ENCODE peak calls at places on chromosomes 3 and 15, in nine cellular contexts. Y, W, V, C, A, E, M, Q and P are unnamed samples.

GRCh38 chr15:66774001-66774814 is 72.2 kb downstream of the SMAD6 start:
- DNase-seq in Y (peak), W (peak), V (peak), C (peak), A (peak), E (no peak), M (peak), Q (peak), P (peak)

GRCh38 chr3:122745365-122746021 is 48.1 kb downstream of the HSPBAP1 start:
- DNase-seq in Y (no peak), W (no peak), V (no peak), C (no peak), A (peak), E (no peak), M (no peak), Q (no peak), P (no peak)

GRCh38 chr3:13113346-13114335 is 40.4 kb upstream of the IQSEC1 start:
- DNase-seq in Y (no peak), W (no peak), V (no peak), C (no peak), A (no peak), E (no peak), M (no peak), Q (no peak), P (no peak)

GRCh38 chr15:78509726-78510312 is 2.4 kb downstream of the HYKK start:
- DNase-seq in Y (no peak), W (no peak), V (no peak), C (no peak), A (no peak), E (no peak), M (peak), Q (peak), P (no peak)

GRCh38 chr3:172096881-172097420 is 57.6 kb downstream of the FNDC3B start:
- DNase-seq in Y (peak), W (no peak), V (no peak), C (no peak), A (peak), E (no peak), M (peak), Q (no peak), P (no peak)

GRCh38 chr15:78991476-78991875 is 46.6 kb upstream of the CTSH start:
- DNase-seq in Y (no peak), W (no peak), V (no peak), C (no peak), A (no peak), E (no peak), M (no peak), Q (no peak), P (no peak)

GRCh38 chr3:66297917-66298316 is 77.1 kb downstream of the SLC25A26 start:
- DNase-seq in Y (no peak), W (no peak), V (no peak), C (no peak), A (peak), E (no peak), M (no peak), Q (peak), P (no peak)

GRCh38 chr15:89127054-89127702 is 38.9 kb downstream of the ABHD2 start:
- DNase-seq in Y (no peak), W (no peak), V (no peak), C (no peak), A (no peak), E (no peak), M (peak), Q (peak), P (no peak)

GRCh38 chr3:15563190-15563589 is 38.2 kb downstream of the HACL1 start:
- DNase-seq in Y (no peak), W (no peak), V (no peak), C (no peak), A (no peak), E (no peak), M (no peak), Q (no peak), P (no peak)

GRCh38 chr3:11507719-11508118 is 136.0 kb downstream of the VGLL4 start:
- DNase-seq in Y (no peak), W (no peak), V (no peak), C (no peak), A (no peak), E (no peak), M (no peak), Q (peak), P (no peak)